ENCODE peak calls at places on chromosome 11, in ten cellular contexts. One of them, this sample, is unnamed.
A peak's percentile ranks its signal among the peaks of the same experiment; 100 is the strongest.

GRCh38 chr11:35218956-35219355 is 80.0 kb downstream of the CD44 start:
- DNase-seq in Karpas-422: no peak
- DNase-seq in PC-9: no peak
- DNase-seq in HCT116: no peak
- DNase-seq in SK-N-SH: no peak
- DNase-seq in PC-3: no peak
- DNase-seq in GM23338: no peak
- DNase-seq in OCI-LY7: no peak
- DNase-seq in hepatocyte: no peak
- DNase-seq in GM23248: peak; percentile 84
- DNase-seq in this sample: no peak

GRCh38 chr11:42709216-42709615 is 602.6 kb upstream of the API5 start:
- DNase-seq in PC-9: peak; percentile 5
- DNase-seq in GM23248: no peak
- DNase-seq in SK-N-SH: no peak
- DNase-seq in GM23338: no peak
- DNase-seq in OCI-LY7: no peak
- DNase-seq in HCT116: no peak
- DNase-seq in hepatocyte: no peak
- DNase-seq in Karpas-422: no peak
- DNase-seq in PC-3: no peak
- DNase-seq in this sample: no peak

GRCh38 chr11:74226907-74227306 is 55.8 kb downstream of the PPME1 start:
- DNase-seq in PC-3: peak; percentile 32
- DNase-seq in GM23338: peak; percentile 54
- DNase-seq in GM23248: no peak
- DNase-seq in PC-9: no peak
- DNase-seq in SK-N-SH: no peak
- DNase-seq in hepatocyte: no peak
- DNase-seq in Karpas-422: no peak
- DNase-seq in OCI-LY7: no peak
- DNase-seq in HCT116: no peak
- DNase-seq in this sample: no peak

GRCh38 chr11:111663820-111664219 is 61.6 kb downstream of the SIK2 start:
- DNase-seq in PC-3: no peak
- DNase-seq in PC-9: no peak
- DNase-seq in OCI-LY7: no peak
- DNase-seq in hepatocyte: no peak
- DNase-seq in GM23338: no peak
- DNase-seq in SK-N-SH: no peak
- DNase-seq in Karpas-422: no peak
- DNase-seq in GM23248: peak; percentile 32
- DNase-seq in HCT116: no peak
- DNase-seq in this sample: no peak

GRCh38 chr11:2343502-2343901 is 33.6 kb upstream of the CD81 start:
- DNase-seq in PC-9: no peak
- DNase-seq in OCI-LY7: no peak
- DNase-seq in Karpas-422: no peak
- DNase-seq in GM23338: no peak
- DNase-seq in hepatocyte: no peak
- DNase-seq in GM23248: no peak
- DNase-seq in SK-N-SH: no peak
- DNase-seq in PC-3: no peak
- DNase-seq in HCT116: no peak
- DNase-seq in this sample: no peak

GRCh38 chr11:63667993-63668392 is 3.2 kb downstream of the ATL3 start:
- DNase-seq in PC-3: peak; percentile 98
- DNase-seq in HCT116: peak; percentile 68
- DNase-seq in PC-9: peak; percentile 97
- DNase-seq in Karpas-422: no peak
- DNase-seq in GM23338: no peak
- DNase-seq in GM23248: peak; percentile 93
- DNase-seq in hepatocyte: peak; percentile 31
- DNase-seq in OCI-LY7: no peak
- DNase-seq in SK-N-SH: no peak
- DNase-seq in this sample: no peak

GRCh38 chr11:44108260-44108659 is 12.8 kb downstream of the EXT2 start:
- DNase-seq in GM23338: no peak
- DNase-seq in hepatocyte: no peak
- DNase-seq in GM23248: no peak
- DNase-seq in OCI-LY7: no peak
- DNase-seq in PC-3: no peak
- DNase-seq in Karpas-422: no peak
- DNase-seq in SK-N-SH: no peak
- DNase-seq in HCT116: no peak
- DNase-seq in PC-9: no peak
- DNase-seq in this sample: no peak

GRCh38 chr11:63802637-63803414 is 10.4 kb upstream of the SPINDOC start:
- DNase-seq in HCT116: peak; percentile 72
- DNase-seq in Karpas-422: peak; percentile 65
- DNase-seq in GM23338: no peak
- DNase-seq in GM23248: peak; percentile 76
- DNase-seq in hepatocyte: no peak
- DNase-seq in PC-3: peak; percentile 90
- DNase-seq in PC-9: peak; percentile 95
- DNase-seq in SK-N-SH: no peak
- DNase-seq in OCI-LY7: no peak
- DNase-seq in this sample: no peak

DNA sequence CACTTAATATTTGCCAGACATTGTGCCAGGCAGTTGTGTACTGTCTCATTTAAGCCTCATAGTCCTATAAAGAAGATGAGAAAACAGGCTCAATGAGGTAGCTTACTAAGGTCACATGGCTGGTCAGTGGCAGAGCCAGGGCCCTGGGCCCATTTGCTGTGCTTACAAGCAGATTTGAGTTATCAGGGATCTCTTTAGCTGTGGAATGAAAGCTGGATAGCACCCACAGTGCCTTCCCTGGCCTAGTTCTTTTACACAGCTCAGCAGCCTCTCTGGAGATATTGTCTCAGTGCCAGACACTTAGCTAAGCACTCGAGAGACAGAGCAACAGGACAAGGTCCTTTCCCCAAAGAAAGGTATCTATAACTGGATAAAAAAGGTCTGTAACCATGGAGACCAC is 6.1 kb downstream of the TMEM86A start:
- DNase-seq in PC-3: no peak
- DNase-seq in HCT116: no peak
- DNase-seq in PC-9: no peak
- DNase-seq in GM23248: no peak
- DNase-seq in hepatocyte: no peak
- DNase-seq in Karpas-422: no peak
- DNase-seq in GM23338: no peak
- DNase-seq in OCI-LY7: no peak
- DNase-seq in SK-N-SH: no peak
- DNase-seq in this sample: no peak
- H3K9me2 ChIP-seq in PC-3: no peaks in the 10 kb centered on the region
- H3K9me2 ChIP-seq in HCT116: no peaks in the 10 kb centered on the region
- H3K9me2 ChIP-seq in PC-9: no peaks in the 10 kb centered on the region
- H3K9me2 ChIP-seq in GM23248: no peaks in the 10 kb centered on the region
- H3K9me2 ChIP-seq in hepatocyte: no peaks in the 10 kb centered on the region
- H3K9me2 ChIP-seq in Karpas-422: no peaks in the 10 kb centered on the region
- H3K9me2 ChIP-seq in GM23338: no peaks in the 10 kb centered on the region
- H3K9me2 ChIP-seq in OCI-LY7: no peaks in the 10 kb centered on the region
- H3K9me2 ChIP-seq in SK-N-SH: no peaks in the 10 kb centered on the region
- H3K9me2 ChIP-seq in this sample: no peaks in the 10 kb centered on the region

DNA sequence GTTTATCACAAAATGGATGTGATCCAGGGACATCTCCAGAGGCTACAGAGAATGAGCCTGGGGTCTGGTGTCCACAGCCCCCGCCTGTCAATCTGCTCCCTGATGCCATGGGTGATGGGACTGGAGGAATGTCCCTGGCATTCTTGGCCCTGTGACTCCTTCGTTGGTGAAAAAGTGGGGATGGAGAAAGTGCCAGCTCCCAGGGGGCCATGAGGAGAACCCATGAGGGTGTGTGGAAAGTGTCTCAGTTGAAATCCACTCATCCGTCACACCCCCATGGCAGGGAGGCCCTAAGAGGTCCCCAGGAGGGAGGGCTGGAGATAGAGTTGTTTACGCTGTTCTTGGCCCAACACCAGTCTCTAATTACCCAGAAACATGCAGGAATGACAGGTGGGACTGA is 322.0 kb downstream of the CTTN start:
- DNase-seq in PC-9: no peak
- DNase-seq in PC-3: no peak
- DNase-seq in HCT116: no peak
- DNase-seq in GM23248: no peak
- DNase-seq in Karpas-422: no peak
- DNase-seq in GM23338: no peak
- DNase-seq in hepatocyte: no peak
- DNase-seq in OCI-LY7: no peak
- DNase-seq in SK-N-SH: no peak
- DNase-seq in this sample: no peak
- H3K9me2 ChIP-seq in PC-9: no peaks in the 10 kb centered on the region
- H3K9me2 ChIP-seq in PC-3: no peaks in the 10 kb centered on the region
- H3K9me2 ChIP-seq in HCT116: no peaks in the 10 kb centered on the region
- H3K9me2 ChIP-seq in GM23248: no peaks in the 10 kb centered on the region
- H3K9me2 ChIP-seq in Karpas-422: no peaks in the 10 kb centered on the region
- H3K9me2 ChIP-seq in GM23338: no peaks in the 10 kb centered on the region
- H3K9me2 ChIP-seq in hepatocyte: no peaks in the 10 kb centered on the region
- H3K9me2 ChIP-seq in OCI-LY7: no peaks in the 10 kb centered on the region
- H3K9me2 ChIP-seq in SK-N-SH: no peaks in the 10 kb centered on the region
- H3K9me2 ChIP-seq in this sample: no peaks in the 10 kb centered on the region

GRCh38 chr11:11265994-11266606 is 87.0 kb downstream of the CSNK2A3 start:
- DNase-seq in GM23338: peak; percentile 75
- DNase-seq in Karpas-422: peak; percentile 93
- DNase-seq in PC-3: peak; percentile 70
- DNase-seq in HCT116: peak; percentile 16
- DNase-seq in hepatocyte: peak; percentile 68
- DNase-seq in GM23248: peak; percentile 50
- DNase-seq in SK-N-SH: peak; percentile 62
- DNase-seq in OCI-LY7: peak; percentile 74
- DNase-seq in PC-9: no peak
- DNase-seq in this sample: peak; percentile 58

GRCh38 chr11:11270236-11270775 is 82.7 kb downstream of the CSNK2A3 start:
- DNase-seq in GM23248: no peak
- DNase-seq in hepatocyte: no peak
- DNase-seq in PC-3: no peak
- DNase-seq in GM23338: no peak
- DNase-seq in PC-9: no peak
- DNase-seq in SK-N-SH: no peak
- DNase-seq in Karpas-422: no peak
- DNase-seq in OCI-LY7: no peak
- DNase-seq in HCT116: no peak
- DNase-seq in this sample: no peak

GRCh38 chr11:11268706-11269105 is 84.3 kb downstream of the CSNK2A3 start:
- DNase-seq in GM23248: no peak
- DNase-seq in SK-N-SH: no peak
- DNase-seq in PC-3: no peak
- DNase-seq in HCT116: no peak
- DNase-seq in OCI-LY7: no peak
- DNase-seq in Karpas-422: no peak
- DNase-seq in PC-9: no peak
- DNase-seq in hepatocyte: no peak
- DNase-seq in GM23338: no peak
- DNase-seq in this sample: no peak

GRCh38 chr11:11267312-11267711 is 85.7 kb downstream of the CSNK2A3 start:
- DNase-seq in GM23338: no peak
- DNase-seq in Karpas-422: no peak
- DNase-seq in HCT116: no peak
- DNase-seq in PC-9: no peak
- DNase-seq in OCI-LY7: no peak
- DNase-seq in GM23248: no peak
- DNase-seq in hepatocyte: no peak
- DNase-seq in PC-3: peak; percentile 84
- DNase-seq in SK-N-SH: no peak
- DNase-seq in this sample: no peak

GRCh38 chr11:11268119-11268518 is 84.9 kb downstream of the CSNK2A3 start:
- DNase-seq in SK-N-SH: no peak
- DNase-seq in PC-9: no peak
- DNase-seq in HCT116: no peak
- DNase-seq in Karpas-422: no peak
- DNase-seq in PC-3: no peak
- DNase-seq in GM23338: no peak
- DNase-seq in hepatocyte: no peak
- DNase-seq in OCI-LY7: peak; percentile 53
- DNase-seq in GM23248: no peak
- DNase-seq in this sample: no peak
- H3K9me2 ChIP-seq in SK-N-SH: no peaks in the 10 kb centered on the region
- H3K9me2 ChIP-seq in PC-9: no peaks in the 10 kb centered on the region
- H3K9me2 ChIP-seq in HCT116: peaks cover 2% of the 10 kb centered on the region
- H3K9me2 ChIP-seq in Karpas-422: no peaks in the 10 kb centered on the region
- H3K9me2 ChIP-seq in PC-3: no peaks in the 10 kb centered on the region
- H3K9me2 ChIP-seq in GM23338: peaks cover 5% of the 10 kb centered on the region
- H3K9me2 ChIP-seq in hepatocyte: no peaks in the 10 kb centered on the region
- H3K9me2 ChIP-seq in OCI-LY7: no peaks in the 10 kb centered on the region
- H3K9me2 ChIP-seq in GM23248: no peaks in the 10 kb centered on the region
- H3K9me2 ChIP-seq in this sample: no peaks in the 10 kb centered on the region

GRCh38 chr11:128741511-128741910 is 47.6 kb downstream of the FLI1 start:
- DNase-seq in PC-3: no peak
- DNase-seq in PC-9: no peak
- DNase-seq in GM23248: no peak
- DNase-seq in SK-N-SH: no peak
- DNase-seq in hepatocyte: no peak
- DNase-seq in GM23338: no peak
- DNase-seq in OCI-LY7: no peak
- DNase-seq in Karpas-422: no peak
- DNase-seq in HCT116: no peak
- DNase-seq in this sample: no peak

GRCh38 chr11:128741928-128742327 is 48.1 kb downstream of the FLI1 start:
- DNase-seq in PC-3: no peak
- DNase-seq in PC-9: no peak
- DNase-seq in OCI-LY7: no peak
- DNase-seq in GM23248: no peak
- DNase-seq in SK-N-SH: no peak
- DNase-seq in HCT116: no peak
- DNase-seq in hepatocyte: no peak
- DNase-seq in GM23338: no peak
- DNase-seq in Karpas-422: no peak
- DNase-seq in this sample: no peak

GRCh38 chr11:128747728-128748148 is 53.9 kb downstream of the FLI1 start:
- DNase-seq in SK-N-SH: no peak
- DNase-seq in HCT116: no peak
- DNase-seq in GM23338: no peak
- DNase-seq in PC-9: no peak
- DNase-seq in PC-3: no peak
- DNase-seq in Karpas-422: no peak
- DNase-seq in GM23248: no peak
- DNase-seq in OCI-LY7: no peak
- DNase-seq in hepatocyte: no peak
- DNase-seq in this sample: peak; percentile 82

GRCh38 chr11:128749986-128750385 is 56.1 kb downstream of the FLI1 start:
- DNase-seq in SK-N-SH: no peak
- DNase-seq in OCI-LY7: no peak
- DNase-seq in hepatocyte: no peak
- DNase-seq in PC-3: no peak
- DNase-seq in GM23338: no peak
- DNase-seq in HCT116: no peak
- DNase-seq in PC-9: no peak
- DNase-seq in Karpas-422: no peak
- DNase-seq in GM23248: no peak
- DNase-seq in this sample: no peak

DNA sequence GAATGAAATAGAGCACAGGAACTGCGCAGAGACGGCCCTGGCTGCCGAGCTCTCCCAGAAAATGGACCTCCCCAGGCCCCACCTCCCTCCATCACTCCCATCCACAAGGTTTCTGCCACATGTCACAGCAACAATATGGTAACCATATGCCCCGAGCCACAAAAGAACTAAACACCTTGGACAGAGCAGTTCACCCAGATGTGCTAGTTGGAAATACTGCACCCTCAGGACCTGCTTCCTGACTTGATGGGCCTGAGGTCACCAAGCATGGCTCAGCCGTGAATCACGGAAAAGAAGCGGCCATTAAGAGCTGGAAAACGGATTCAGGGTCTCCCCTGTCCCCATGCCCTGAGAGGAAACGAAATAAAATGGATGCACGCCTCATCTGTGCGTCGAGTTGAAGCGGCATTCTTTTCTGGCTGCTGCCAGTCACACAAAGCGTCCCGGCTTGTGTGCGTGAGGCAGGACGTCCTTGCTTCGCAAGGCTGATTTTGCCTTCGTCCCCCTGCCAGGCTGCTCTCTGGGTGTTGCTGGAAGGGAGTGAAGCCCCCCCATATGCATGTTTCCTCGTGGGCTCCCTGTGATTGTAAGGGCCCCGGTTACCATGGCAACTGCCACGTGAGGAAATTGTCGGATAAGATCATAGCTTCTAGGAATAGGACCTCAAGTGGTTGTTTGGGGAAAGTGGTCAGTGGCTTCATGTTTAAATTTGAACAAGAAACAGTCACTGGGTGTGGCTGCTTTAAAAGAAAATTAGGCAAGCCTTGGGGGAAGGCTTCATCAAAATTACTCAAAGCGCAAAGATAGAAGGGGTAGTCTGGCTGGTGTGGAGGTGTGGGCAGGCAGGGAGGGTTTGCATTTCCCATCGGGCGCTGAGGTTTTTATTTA is 51.7 kb downstream of the FLI1 start:
- DNase-seq in SK-N-SH: no peak
- DNase-seq in HCT116: no peak
- DNase-seq in GM23248: peak; percentile 87
- DNase-seq in OCI-LY7: no peak
- DNase-seq in PC-3: no peak
- DNase-seq in hepatocyte: peak; percentile 22
- DNase-seq in Karpas-422: no peak
- DNase-seq in PC-9: no peak
- DNase-seq in GM23338: peak; percentile 24
- DNase-seq in this sample: no peak
- H3K9me2 ChIP-seq in SK-N-SH: no peaks in the 10 kb centered on the region
- H3K9me2 ChIP-seq in HCT116: no peaks in the 10 kb centered on the region
- H3K9me2 ChIP-seq in GM23248: no peaks in the 10 kb centered on the region
- H3K9me2 ChIP-seq in OCI-LY7: no peaks in the 10 kb centered on the region
- H3K9me2 ChIP-seq in PC-3: no peaks in the 10 kb centered on the region
- H3K9me2 ChIP-seq in hepatocyte: no peaks in the 10 kb centered on the region
- H3K9me2 ChIP-seq in Karpas-422: no peaks in the 10 kb centered on the region
- H3K9me2 ChIP-seq in PC-9: no peaks in the 10 kb centered on the region
- H3K9me2 ChIP-seq in GM23338: peaks cover 6% of the 10 kb centered on the region
- H3K9me2 ChIP-seq in this sample: no peaks in the 10 kb centered on the region

This sample was measured in MM.1S.